ENCODE peak calls at places on chromosomes 11 and 22, in five cellular contexts. M is type B pancreatic cell, D is thoracic aorta, X is activated B cell treated with CpG ODN at 0.5 μM for 24 hours, H is fibroblast of lung. A is an unnamed sample.

GRCh38 chr22:21876486-21877176 is 9.2 kb upstream of the MAPK1 start:
- DNase-seq in M (no peak), D (no peak), X (no peak), H (peak), A (peak)

GRCh38 chr22:31683181-31684105 is 21.4 kb upstream of the PISD start:
- DNase-seq in M (no peak), D (no peak), X (no peak), H (no peak), A (no peak)

GRCh38 chr11:62054081-62054480 is 69.7 kb upstream of the INCENP start:
- DNase-seq in M (no peak), D (no peak), X (no peak), H (no peak), A (no peak)

GRCh38 chr11:73344191-73344607 is 32.0 kb upstream of the RELT start:
- DNase-seq in M (no peak), D (peak), X (no peak), H (peak), A (no peak)

GRCh38 chr11:73384531-73384870 is 8.3 kb downstream of the RELT start:
- DNase-seq in M (no peak), D (no peak), X (no peak), H (no peak), A (no peak)

GRCh38 chr11:47786373-47786772 is 19.2 kb upstream of the FNBP4 start:
- DNase-seq in M (no peak), D (no peak), X (no peak), H (peak), A (no peak)

GRCh38 chr22:23862103-23862502 is 4.4 kb downstream of the SLC2A11 start:
- DNase-seq in M (no peak), D (no peak), X (no peak), H (peak), A (peak)

GRCh38 chr11:61265357-61265756 is 24.4 kb downstream of the PGA5 start:
- DNase-seq in M (no peak), D (no peak), X (no peak), H (no peak), A (no peak)

GRCh38 chr11:67355794-67356550 is 2.6 kb upstream of the POLD4 start:
- DNase-seq in M (no peak), D (no peak), X (no peak), H (no peak), A (no peak)

GRCh38 chr22:18090286-18090685 is 12.5 kb downstream of the PEX26 start:
- DNase-seq in M (no peak), D (no peak), X (no peak), H (no peak), A (no peak)

GRCh38 chr11:76763573-76764348 is 19.4 kb upstream of the TSKU start:
- DNase-seq in M (no peak), D (no peak), X (no peak), H (peak), A (no peak)

GRCh38 chr11:129880311-129880710 is 15.1 kb downstream of the NFRKB start:
- DNase-seq in M (no peak), D (no peak), X (no peak), H (no peak), A (no peak)

GRCh38 chr11:129884581-129884980 is 10.8 kb downstream of the NFRKB start:
- DNase-seq in M (no peak), D (no peak), X (no peak), H (no peak), A (no peak)

GRCh38 chr11:129885381-129885780 is 10.0 kb downstream of the NFRKB start:
- DNase-seq in M (no peak), D (no peak), X (no peak), H (no peak), A (no peak)

DNA sequence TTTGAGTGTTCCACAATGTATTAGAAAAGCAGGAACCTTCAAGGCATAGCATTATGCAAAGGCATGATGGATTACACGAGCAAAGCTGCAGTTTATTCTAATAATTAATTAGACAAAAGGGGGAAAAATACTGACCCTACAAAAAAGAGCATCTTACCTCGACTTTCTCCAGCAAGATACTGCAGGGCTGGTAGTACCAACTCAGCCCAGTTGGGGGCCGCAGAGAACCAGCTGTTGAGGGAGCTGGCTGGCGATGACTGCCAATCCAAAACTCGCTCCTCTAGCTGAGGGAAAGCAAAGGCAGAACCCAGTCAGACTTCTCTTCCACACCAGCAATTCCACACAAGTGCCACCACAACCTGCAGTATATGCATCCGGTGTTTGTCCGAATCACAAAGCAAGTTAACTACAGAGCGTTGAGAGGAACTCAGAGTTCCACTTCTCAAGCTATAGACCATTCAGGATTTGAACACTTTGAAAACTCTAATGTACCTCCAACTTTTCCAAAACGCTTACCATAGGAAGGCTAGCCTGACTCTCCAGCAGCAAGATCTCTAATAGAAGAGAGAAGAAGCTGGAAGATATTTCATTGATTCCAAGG is 13.7 kb downstream of the NFRKB start:
- DNase-seq in M (no peak), D (no peak), X (no peak), H (peak), A (peak)
- TF ChIP-seq CTCF in M (peak), D (no peak), X (no peak), H (peak), A (peak)

DNA sequence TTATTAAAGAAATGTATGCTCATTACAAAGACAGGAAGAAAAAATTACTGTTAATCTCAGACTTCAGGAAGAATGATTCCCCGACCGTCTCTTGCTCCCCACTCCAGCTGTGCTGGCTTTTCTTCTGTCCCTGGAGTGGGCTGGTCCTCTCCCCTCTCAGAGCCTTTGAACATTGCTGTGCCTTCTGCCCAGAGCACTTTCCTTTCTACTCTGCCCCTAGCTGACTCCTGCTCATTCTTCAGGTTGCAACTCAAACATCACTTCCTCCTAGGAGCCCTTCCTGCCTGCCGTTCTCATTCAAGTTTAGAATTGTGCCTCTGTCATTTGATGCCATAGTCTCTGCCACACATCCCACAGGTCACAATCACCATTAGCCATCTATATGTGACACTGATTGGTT is 329.5 kb downstream of the MIAT start:
- DNase-seq in M (no peak), D (no peak), X (no peak), H (no peak), A (no peak)
- TF ChIP-seq CTCF in M (no peak), D (no peak), X (no peak), H (no peak), A (no peak)

GRCh38 chr11:40129276-40129675 is 1330.2 kb downstream of the LRRC4C start:
- DNase-seq in M (no peak), D (no peak), X (no peak), H (no peak), A (no peak)

GRCh38 chr11:40130427-40130826 is 1329.0 kb downstream of the LRRC4C start:
- DNase-seq in M (no peak), D (no peak), X (no peak), H (peak), A (no peak)

GRCh38 chr11:40125054-40125453 is 1334.4 kb downstream of the LRRC4C start:
- DNase-seq in M (no peak), D (no peak), X (no peak), H (peak), A (no peak)
- TF ChIP-seq CTCF in M (peak), D (no peak), X (no peak), H (no peak), A (no peak)

DNA sequence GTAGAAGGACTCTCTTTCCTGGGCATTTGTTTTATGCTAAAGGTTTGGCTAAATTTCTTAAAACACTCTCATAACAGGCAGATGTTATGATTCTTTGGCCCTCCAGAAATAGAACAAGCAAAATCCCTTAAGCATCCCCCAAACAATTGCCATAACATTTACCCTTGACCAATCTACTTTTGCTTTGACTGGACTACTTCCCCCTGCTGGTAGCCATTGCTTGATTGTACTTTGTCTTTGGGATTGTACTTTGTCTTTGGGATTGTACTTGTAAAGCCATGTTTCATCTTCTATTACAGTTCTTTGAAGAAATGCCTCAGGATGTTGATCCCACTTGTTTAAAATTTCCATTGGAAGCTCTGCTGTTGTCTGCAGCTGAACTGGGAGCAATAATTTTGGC is 53.3 kb upstream of the GLYAT start:
- DNase-seq in M (no peak), D (no peak), X (no peak), H (no peak), A (no peak)
- TF ChIP-seq CTCF in M (no peak), D (no peak), X (no peak), H (no peak), A (no peak)

DNA sequence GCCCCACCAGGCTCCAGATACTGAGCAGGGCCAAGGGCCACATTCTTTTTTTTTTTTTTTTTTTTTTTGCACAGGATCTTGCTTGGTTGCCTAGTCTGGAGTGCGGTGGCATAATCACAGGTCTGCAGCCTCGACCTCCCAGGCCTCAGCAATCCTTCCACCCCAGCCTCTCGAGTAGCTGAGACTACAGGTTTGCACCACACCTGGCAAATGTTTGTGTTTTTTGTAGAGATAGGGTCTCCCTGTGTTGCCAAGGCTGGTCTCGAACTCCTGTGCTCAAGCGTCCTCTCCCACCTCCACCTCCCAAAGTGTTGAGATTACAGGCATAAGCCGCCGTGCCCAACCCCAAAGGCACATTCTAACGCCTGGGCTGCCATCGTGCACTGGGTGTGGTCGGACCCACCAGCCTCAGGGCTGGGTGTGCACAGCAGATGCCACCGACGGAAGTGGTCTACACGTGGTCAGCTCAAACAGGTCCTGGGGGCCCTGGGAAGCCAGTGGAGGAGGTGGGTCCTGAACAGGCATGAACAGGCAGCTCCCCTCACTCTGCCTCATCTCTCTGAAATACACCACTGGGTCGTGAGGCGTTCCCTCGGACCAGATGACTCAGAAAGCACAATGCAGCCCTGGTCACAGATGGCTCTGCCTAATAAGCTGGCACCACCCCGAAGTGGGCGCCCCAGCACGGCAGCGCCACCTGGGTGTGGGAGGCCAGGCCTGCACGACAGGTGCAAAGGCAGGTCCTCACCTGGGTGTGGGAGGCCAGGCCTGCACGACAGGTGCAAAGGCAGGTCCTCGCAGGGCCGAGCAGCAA is 5.1 kb upstream of the B4GALNT4 start:
- DNase-seq in M (no peak), D (no peak), X (peak), H (no peak), A (peak)
- TF ChIP-seq CTCF in M (peak), D (no peak), X (no peak), H (no peak), A (peak)

GRCh38 chr11:17397311-17398002 is 9.0 kb upstream of the KCNJ11 start:
- DNase-seq in M (no peak), D (no peak), X (no peak), H (no peak), A (no peak)
- TF ChIP-seq CTCF in M (no peak), D (no peak), X (no peak), H (no peak), A (no peak)

DNA sequence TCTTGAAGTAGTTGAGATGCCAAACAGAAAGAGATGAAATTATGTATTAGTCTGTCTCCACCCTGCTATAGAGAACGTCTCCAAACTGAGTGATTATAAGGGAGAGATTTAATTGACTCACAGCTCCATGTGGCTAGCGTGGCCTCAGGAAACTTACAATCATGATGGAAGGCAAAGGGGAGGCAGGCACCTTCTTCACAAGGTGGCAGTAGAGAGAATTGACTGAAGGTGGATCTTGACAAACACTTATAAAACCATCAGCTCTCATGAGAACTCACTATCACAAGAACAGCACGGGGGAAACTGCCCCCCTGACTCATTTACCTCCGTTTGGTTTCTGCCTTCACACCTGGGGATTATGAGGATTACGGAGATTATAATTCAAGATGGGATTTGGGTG is 794.0 kb downstream of the CNTN5 start:
- DNase-seq in M (no peak), D (no peak), X (no peak), H (no peak), A (no peak)
- TF ChIP-seq CTCF in M (no peak), D (no peak), X (no peak), H (no peak), A (no peak)

GRCh38 chr11:111702623-111703022 is 63.6 kb downstream of the PPP2R1B start:
- DNase-seq in M (no peak), D (no peak), X (no peak), H (no peak), A (no peak)

GRCh38 chr11:111707039-111707690 is 59.0 kb downstream of the PPP2R1B start:
- DNase-seq in M (no peak), D (no peak), X (no peak), H (peak), A (no peak)

GRCh38 chr11:111707691-111708067 is 58.5 kb downstream of the PPP2R1B start:
- DNase-seq in M (no peak), D (no peak), X (no peak), H (no peak), A (no peak)
- TF ChIP-seq CTCF in M (no peak), D (no peak), X (no peak), H (no peak), A (no peak)

A was measured in activated CD8-positive, alpha-beta T cell treated with anti-CD3 and anti-CD28 coated beads for 36 hours.